ENCODE peak calls at places on chromosomes 5 and 9, in eight cellular contexts. One of them, this sample, is unnamed. For H3K4me1, the result is how much of the 10 kb centered on the place peaks cover.

GRCh38 chr5:38715671-38716070 is 130.1 kb upstream of the OSMR start:
- DNase-seq in PC-9: no peak
- DNase-seq in Peyer's patch: no peak
- DNase-seq in HepG2: peak
- DNase-seq in tibial artery: no peak
- DNase-seq in left ventricle myocardium inferior: no peak
- DNase-seq in stomach: no peak
- DNase-seq in tibial nerve: no peak
- DNase-seq in this sample: no peak

GRCh38 chr9:19026375-19026774 is 6.6 kb downstream of the SAXO1 start:
- DNase-seq in PC-9: no peak
- DNase-seq in Peyer's patch: no peak
- DNase-seq in HepG2: no peak
- DNase-seq in tibial artery: no peak
- DNase-seq in left ventricle myocardium inferior: no peak
- DNase-seq in stomach: no peak
- DNase-seq in tibial nerve: no peak
- DNase-seq in this sample: no peak

GRCh38 chr9:93678199-93679019 is 102.0 kb downstream of the PHF2 start:
- DNase-seq in PC-9: no peak
- DNase-seq in Peyer's patch: peak
- DNase-seq in HepG2: no peak
- DNase-seq in tibial artery: peak
- DNase-seq in left ventricle myocardium inferior: peak
- DNase-seq in stomach: peak
- DNase-seq in tibial nerve: no peak
- DNase-seq in this sample: peak

GRCh38 chr9:136614372-136614922 is 48.3 kb upstream of the EGFL7 start:
- DNase-seq in PC-9: no peak
- DNase-seq in Peyer's patch: no peak
- DNase-seq in HepG2: no peak
- DNase-seq in tibial artery: no peak
- DNase-seq in left ventricle myocardium inferior: peak
- DNase-seq in stomach: no peak
- DNase-seq in tibial nerve: no peak
- DNase-seq in this sample: no peak

GRCh38 chr9:33162721-33163311 is 4.3 kb downstream of the B4GALT1 start:
- DNase-seq in PC-9: peak
- DNase-seq in Peyer's patch: peak
- DNase-seq in HepG2: peak
- DNase-seq in tibial artery: peak
- DNase-seq in left ventricle myocardium inferior: peak
- DNase-seq in stomach: peak
- DNase-seq in tibial nerve: peak
- DNase-seq in this sample: no peak

GRCh38 chr9:96139592-96140251 is 162.3 kb downstream of the HSD17B3 start:
- DNase-seq in PC-9: no peak
- DNase-seq in Peyer's patch: peak
- DNase-seq in HepG2: no peak
- DNase-seq in tibial artery: peak
- DNase-seq in left ventricle myocardium inferior: no peak
- DNase-seq in stomach: peak
- DNase-seq in tibial nerve: peak
- DNase-seq in this sample: no peak

GRCh38 chr9:91515074-91515687 is 91.5 kb upstream of the NFIL3 start:
- DNase-seq in PC-9: no peak
- DNase-seq in Peyer's patch: peak
- DNase-seq in HepG2: no peak
- DNase-seq in tibial artery: no peak
- DNase-seq in left ventricle myocardium inferior: peak
- DNase-seq in stomach: peak
- DNase-seq in tibial nerve: no peak
- DNase-seq in this sample: no peak

GRCh38 chr5:132273631-132274030 is 16.1 kb downstream of the PDLIM4 start:
- DNase-seq in PC-9: no peak
- DNase-seq in Peyer's patch: no peak
- DNase-seq in HepG2: no peak
- DNase-seq in tibial artery: no peak
- DNase-seq in left ventricle myocardium inferior: no peak
- DNase-seq in stomach: no peak
- DNase-seq in tibial nerve: no peak
- DNase-seq in this sample: no peak

GRCh38 chr5:172800088-172800551 is 29.1 kb upstream of the DUSP1 start:
- DNase-seq in PC-9: peak
- DNase-seq in Peyer's patch: peak
- DNase-seq in HepG2: no peak
- DNase-seq in tibial artery: peak
- DNase-seq in left ventricle myocardium inferior: peak
- DNase-seq in stomach: peak
- DNase-seq in tibial nerve: peak
- DNase-seq in this sample: peak

GRCh38 chr5:139178582-139178917 is 19.6 kb downstream of the SIL1 start:
- DNase-seq in PC-9: no peak
- DNase-seq in Peyer's patch: no peak
- DNase-seq in HepG2: no peak
- DNase-seq in tibial artery: no peak
- DNase-seq in left ventricle myocardium inferior: no peak
- DNase-seq in stomach: no peak
- DNase-seq in tibial nerve: no peak
- DNase-seq in this sample: no peak
- H3K4me1 ChIP-seq in PC-9: under half
- H3K4me1 ChIP-seq in Peyer's patch: under half
- H3K4me1 ChIP-seq in HepG2: under half
- H3K4me1 ChIP-seq in tibial artery: under half
- H3K4me1 ChIP-seq in left ventricle myocardium inferior: half or more
- H3K4me1 ChIP-seq in stomach: half or more
- H3K4me1 ChIP-seq in tibial nerve: under half
- H3K4me1 ChIP-seq in this sample: under half

GRCh38 chr5:180210961-180211760 is 2.1 kb upstream of the RASGEF1C start:
- DNase-seq in PC-9: no peak
- DNase-seq in Peyer's patch: no peak
- DNase-seq in HepG2: no peak
- DNase-seq in tibial artery: no peak
- DNase-seq in left ventricle myocardium inferior: no peak
- DNase-seq in stomach: no peak
- DNase-seq in tibial nerve: no peak
- DNase-seq in this sample: no peak

GRCh38 chr5:180207593-180207992 is 1.4 kb downstream of the RASGEF1C start:
- DNase-seq in PC-9: no peak
- DNase-seq in Peyer's patch: no peak
- DNase-seq in HepG2: no peak
- DNase-seq in tibial artery: no peak
- DNase-seq in left ventricle myocardium inferior: no peak
- DNase-seq in stomach: no peak
- DNase-seq in tibial nerve: no peak
- DNase-seq in this sample: no peak

GRCh38 chr5:180208038-180208434 is 975 bp downstream of the RASGEF1C start:
- DNase-seq in PC-9: no peak
- DNase-seq in Peyer's patch: no peak
- DNase-seq in HepG2: no peak
- DNase-seq in tibial artery: no peak
- DNase-seq in left ventricle myocardium inferior: no peak
- DNase-seq in stomach: no peak
- DNase-seq in tibial nerve: no peak
- DNase-seq in this sample: no peak

GRCh38 chr5:180208435-180209081 is 453 bp downstream of the RASGEF1C start:
- DNase-seq in PC-9: no peak
- DNase-seq in Peyer's patch: no peak
- DNase-seq in HepG2: no peak
- DNase-seq in tibial artery: no peak
- DNase-seq in left ventricle myocardium inferior: no peak
- DNase-seq in stomach: no peak
- DNase-seq in tibial nerve: no peak
- DNase-seq in this sample: no peak

DNA sequence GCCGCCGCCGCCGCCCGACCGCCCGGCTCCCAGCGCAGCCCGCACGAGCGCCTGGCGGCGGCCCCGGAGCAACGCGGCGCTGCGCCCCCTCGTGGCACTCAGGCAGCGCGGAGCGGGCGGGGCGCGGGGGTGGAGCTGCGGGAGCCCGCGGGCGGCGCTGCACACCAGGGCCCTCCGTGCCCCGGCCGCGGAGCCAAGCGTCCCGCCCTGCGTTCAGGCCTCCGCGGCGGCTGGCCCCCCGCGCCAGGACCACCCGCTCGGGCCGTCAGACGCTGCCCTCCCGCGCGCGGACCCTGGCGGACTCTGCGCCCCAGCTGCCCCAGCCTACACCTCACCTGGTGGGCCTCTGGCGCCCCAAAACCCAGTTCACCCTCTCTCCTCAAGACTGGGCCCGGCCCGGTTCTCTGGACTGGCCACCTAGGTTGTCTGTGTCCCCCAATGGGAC is at the start of gene RASGEF1C:
- DNase-seq in PC-9: no peak
- DNase-seq in Peyer's patch: peak
- DNase-seq in HepG2: peak
- DNase-seq in tibial artery: no peak
- DNase-seq in left ventricle myocardium inferior: peak
- DNase-seq in stomach: peak
- DNase-seq in tibial nerve: no peak
- DNase-seq in this sample: no peak
- TF ChIP-seq CTCF in PC-9: peak
- TF ChIP-seq CTCF in Peyer's patch: no peak
- TF ChIP-seq CTCF in HepG2: peak
- TF ChIP-seq CTCF in tibial artery: peak
- TF ChIP-seq CTCF in left ventricle myocardium inferior: peak
- TF ChIP-seq CTCF in stomach: no peak
- TF ChIP-seq CTCF in tibial nerve: peak
- TF ChIP-seq CTCF in this sample: peak

GRCh38 chr9:128054090-128054489 is 13.0 kb downstream of the NAIF1 start:
- DNase-seq in PC-9: no peak
- DNase-seq in Peyer's patch: no peak
- DNase-seq in HepG2: no peak
- DNase-seq in tibial artery: no peak
- DNase-seq in left ventricle myocardium inferior: no peak
- DNase-seq in stomach: no peak
- DNase-seq in tibial nerve: no peak
- DNase-seq in this sample: no peak

GRCh38 chr9:128056887-128057723 is 10.0 kb downstream of the NAIF1 start:
- DNase-seq in PC-9: no peak
- DNase-seq in Peyer's patch: peak
- DNase-seq in HepG2: peak
- DNase-seq in tibial artery: no peak
- DNase-seq in left ventricle myocardium inferior: no peak
- DNase-seq in stomach: peak
- DNase-seq in tibial nerve: no peak
- DNase-seq in this sample: no peak

GRCh38 chr9:128055222-128056040 is 11.7 kb downstream of the NAIF1 start:
- DNase-seq in PC-9: no peak
- DNase-seq in Peyer's patch: no peak
- DNase-seq in HepG2: no peak
- DNase-seq in tibial artery: peak
- DNase-seq in left ventricle myocardium inferior: peak
- DNase-seq in stomach: peak
- DNase-seq in tibial nerve: peak
- DNase-seq in this sample: no peak

GRCh38 chr9:128057724-128058409 is 9.3 kb downstream of the NAIF1 start:
- DNase-seq in PC-9: no peak
- DNase-seq in Peyer's patch: no peak
- DNase-seq in HepG2: peak
- DNase-seq in tibial artery: no peak
- DNase-seq in left ventricle myocardium inferior: no peak
- DNase-seq in stomach: no peak
- DNase-seq in tibial nerve: no peak
- DNase-seq in this sample: no peak

GRCh38 chr9:128056086-128056485 is 11.0 kb downstream of the NAIF1 start:
- DNase-seq in PC-9: no peak
- DNase-seq in Peyer's patch: no peak
- DNase-seq in HepG2: no peak
- DNase-seq in tibial artery: no peak
- DNase-seq in left ventricle myocardium inferior: no peak
- DNase-seq in stomach: peak
- DNase-seq in tibial nerve: no peak
- DNase-seq in this sample: no peak
- H3K27ac ChIP-seq in PC-9: no peak
- H3K27ac ChIP-seq in Peyer's patch: peak
- H3K27ac ChIP-seq in HepG2: no peak
- H3K27ac ChIP-seq in tibial artery: peak
- H3K27ac ChIP-seq in left ventricle myocardium inferior: peak
- H3K27ac ChIP-seq in stomach: peak
- H3K27ac ChIP-seq in tibial nerve: peak
- H3K27ac ChIP-seq in this sample: no peak

GRCh38 chr5:118733394-118733793 is 255.0 kb downstream of the DTWD2 start:
- DNase-seq in PC-9: no peak
- DNase-seq in Peyer's patch: no peak
- DNase-seq in HepG2: no peak
- DNase-seq in tibial artery: no peak
- DNase-seq in left ventricle myocardium inferior: no peak
- DNase-seq in stomach: no peak
- DNase-seq in tibial nerve: no peak
- DNase-seq in this sample: no peak
- H3K4me1 ChIP-seq in PC-9: under half
- H3K4me1 ChIP-seq in Peyer's patch: under half
- H3K4me1 ChIP-seq in HepG2: under half
- H3K4me1 ChIP-seq in tibial artery: under half
- H3K4me1 ChIP-seq in left ventricle myocardium inferior: under half
- H3K4me1 ChIP-seq in stomach: under half
- H3K4me1 ChIP-seq in tibial nerve: under half
- H3K4me1 ChIP-seq in this sample: under half

GRCh38 chr5:5398046-5398445 is 24.4 kb upstream of the ICE1 start:
- DNase-seq in PC-9: no peak
- DNase-seq in Peyer's patch: no peak
- DNase-seq in HepG2: no peak
- DNase-seq in tibial artery: no peak
- DNase-seq in left ventricle myocardium inferior: no peak
- DNase-seq in stomach: no peak
- DNase-seq in tibial nerve: no peak
- DNase-seq in this sample: no peak
- TF ChIP-seq CTCF in PC-9: no peak
- TF ChIP-seq CTCF in Peyer's patch: no peak
- TF ChIP-seq CTCF in HepG2: no peak
- TF ChIP-seq CTCF in tibial artery: no peak
- TF ChIP-seq CTCF in left ventricle myocardium inferior: no peak
- TF ChIP-seq CTCF in stomach: no peak
- TF ChIP-seq CTCF in tibial nerve: no peak
- TF ChIP-seq CTCF in this sample: no peak

GRCh38 chr5:140221697-140222223 is 46.8 kb downstream of the CYSTM1 start:
- DNase-seq in PC-9: peak
- DNase-seq in Peyer's patch: no peak
- DNase-seq in HepG2: no peak
- DNase-seq in tibial artery: no peak
- DNase-seq in left ventricle myocardium inferior: no peak
- DNase-seq in stomach: no peak
- DNase-seq in tibial nerve: no peak
- DNase-seq in this sample: no peak

GRCh38 chr5:140220698-140221064 is 45.7 kb downstream of the CYSTM1 start:
- DNase-seq in PC-9: no peak
- DNase-seq in Peyer's patch: no peak
- DNase-seq in HepG2: no peak
- DNase-seq in tibial artery: no peak
- DNase-seq in left ventricle myocardium inferior: no peak
- DNase-seq in stomach: no peak
- DNase-seq in tibial nerve: no peak
- DNase-seq in this sample: no peak

GRCh38 chr5:140222416-140222815 is 47.4 kb downstream of the CYSTM1 start:
- DNase-seq in PC-9: no peak
- DNase-seq in Peyer's patch: peak
- DNase-seq in HepG2: peak
- DNase-seq in tibial artery: no peak
- DNase-seq in left ventricle myocardium inferior: no peak
- DNase-seq in stomach: no peak
- DNase-seq in tibial nerve: no peak
- DNase-seq in this sample: no peak

GRCh38 chr5:140219068-140219971 is 44.3 kb downstream of the CYSTM1 start:
- DNase-seq in PC-9: no peak
- DNase-seq in Peyer's patch: peak
- DNase-seq in HepG2: peak
- DNase-seq in tibial artery: no peak
- DNase-seq in left ventricle myocardium inferior: no peak
- DNase-seq in stomach: peak
- DNase-seq in tibial nerve: no peak
- DNase-seq in this sample: no peak

GRCh38 chr5:140220032-140220697 is 45.2 kb downstream of the CYSTM1 start:
- DNase-seq in PC-9: peak
- DNase-seq in Peyer's patch: no peak
- DNase-seq in HepG2: no peak
- DNase-seq in tibial artery: no peak
- DNase-seq in left ventricle myocardium inferior: no peak
- DNase-seq in stomach: no peak
- DNase-seq in tibial nerve: no peak
- DNase-seq in this sample: no peak
- H3K27ac ChIP-seq in PC-9: no peak
- H3K27ac ChIP-seq in Peyer's patch: no peak
- H3K27ac ChIP-seq in HepG2: peak
- H3K27ac ChIP-seq in tibial artery: no peak
- H3K27ac ChIP-seq in left ventricle myocardium inferior: peak
- H3K27ac ChIP-seq in stomach: peak
- H3K27ac ChIP-seq in tibial nerve: no peak
- H3K27ac ChIP-seq in this sample: no peak

This sample was measured in RWPE2.